ENCODE peak calls at places on chromosomes 7 and 10, in six cellular contexts. One of them, this sample, is unnamed.

GRCh38 chr10:110212119-110213006 is 5.0 kb downstream of the MXI1 start:
- DNase-seq in ureter: no peak
- DNase-seq in SHP77: no peak
- DNase-seq in activated CD8-positive, alpha-beta memory T cell treated with anti-CD3 and anti-CD28 coated beads for 24 hours: no peak
- DNase-seq in adrenal gland: no peak
- DNase-seq in stimulated activated CD4-positive, alpha-beta T cell treated with anti-CD3 and anti-CD28 coated beads, TNF-alpha, amount 100 ng/mL, for 24 hours: no peak
- DNase-seq in this sample: peak; percentile 92

GRCh38 chr10:120926611-120927010 is 75.4 kb downstream of the WDR11 start:
- DNase-seq in activated CD8-positive, alpha-beta memory T cell treated with anti-CD3 and anti-CD28 coated beads for 24 hours: peak; percentile 38
- DNase-seq in SHP77: no peak
- DNase-seq in adrenal gland: no peak
- DNase-seq in ureter: peak; percentile 33
- DNase-seq in stimulated activated CD4-positive, alpha-beta T cell treated with anti-CD3 and anti-CD28 coated beads, TNF-alpha, amount 100 ng/mL, for 24 hours: no peak
- DNase-seq in this sample: no peak

GRCh38 chr10:126239844-126240243 is 148.4 kb downstream of the ADAM12 start:
- DNase-seq in ureter: no peak
- DNase-seq in SHP77: peak; percentile 43
- DNase-seq in stimulated activated CD4-positive, alpha-beta T cell treated with anti-CD3 and anti-CD28 coated beads, TNF-alpha, amount 100 ng/mL, for 24 hours: no peak
- DNase-seq in activated CD8-positive, alpha-beta memory T cell treated with anti-CD3 and anti-CD28 coated beads for 24 hours: no peak
- DNase-seq in adrenal gland: no peak
- DNase-seq in this sample: no peak

GRCh38 chr10:119705434-119705831 is 20.4 kb upstream of the INPP5F start:
- DNase-seq in ureter: no peak
- DNase-seq in SHP77: no peak
- DNase-seq in adrenal gland: no peak
- DNase-seq in stimulated activated CD4-positive, alpha-beta T cell treated with anti-CD3 and anti-CD28 coated beads, TNF-alpha, amount 100 ng/mL, for 24 hours: no peak
- DNase-seq in activated CD8-positive, alpha-beta memory T cell treated with anti-CD3 and anti-CD28 coated beads for 24 hours: peak; percentile 84
- DNase-seq in this sample: no peak

GRCh38 chr10:23558361-23558799 is 119.5 kb downstream of the OTUD1 start:
- DNase-seq in activated CD8-positive, alpha-beta memory T cell treated with anti-CD3 and anti-CD28 coated beads for 24 hours: no peak
- DNase-seq in SHP77: no peak
- DNase-seq in adrenal gland: no peak
- DNase-seq in stimulated activated CD4-positive, alpha-beta T cell treated with anti-CD3 and anti-CD28 coated beads, TNF-alpha, amount 100 ng/mL, for 24 hours: no peak
- DNase-seq in ureter: no peak
- DNase-seq in this sample: no peak

GRCh38 chr10:55668326-55668922 is 692.6 kb downstream of the ZWINT start:
- DNase-seq in ureter: no peak
- DNase-seq in stimulated activated CD4-positive, alpha-beta T cell treated with anti-CD3 and anti-CD28 coated beads, TNF-alpha, amount 100 ng/mL, for 24 hours: no peak
- DNase-seq in activated CD8-positive, alpha-beta memory T cell treated with anti-CD3 and anti-CD28 coated beads for 24 hours: no peak
- DNase-seq in SHP77: no peak
- DNase-seq in adrenal gland: no peak
- DNase-seq in this sample: no peak

GRCh38 chr7:130877676-130878305 is 143.8 kb upstream of the KLF14 start:
- DNase-seq in adrenal gland: no peak
- DNase-seq in ureter: no peak
- DNase-seq in activated CD8-positive, alpha-beta memory T cell treated with anti-CD3 and anti-CD28 coated beads for 24 hours: no peak
- DNase-seq in SHP77: no peak
- DNase-seq in stimulated activated CD4-positive, alpha-beta T cell treated with anti-CD3 and anti-CD28 coated beads, TNF-alpha, amount 100 ng/mL, for 24 hours: no peak
- DNase-seq in this sample: no peak

GRCh38 chr7:157273208-157274202 is 63.3 kb upstream of the DNAJB6 start:
- DNase-seq in ureter: peak; percentile 70
- DNase-seq in adrenal gland: peak; percentile 58
- DNase-seq in activated CD8-positive, alpha-beta memory T cell treated with anti-CD3 and anti-CD28 coated beads for 24 hours: peak; percentile 87
- DNase-seq in stimulated activated CD4-positive, alpha-beta T cell treated with anti-CD3 and anti-CD28 coated beads, TNF-alpha, amount 100 ng/mL, for 24 hours: peak; percentile 28
- DNase-seq in SHP77: peak; percentile 57
- DNase-seq in this sample: no peak

GRCh38 chr7:121544726-121545125 is 148.6 kb upstream of the FAM3C start:
- DNase-seq in ureter: no peak
- DNase-seq in activated CD8-positive, alpha-beta memory T cell treated with anti-CD3 and anti-CD28 coated beads for 24 hours: no peak
- DNase-seq in adrenal gland: no peak
- DNase-seq in SHP77: no peak
- DNase-seq in stimulated activated CD4-positive, alpha-beta T cell treated with anti-CD3 and anti-CD28 coated beads, TNF-alpha, amount 100 ng/mL, for 24 hours: no peak
- DNase-seq in this sample: no peak

GRCh38 chr7:132393789-132394261 is 182.4 kb downstream of the PLXNA4 start:
- DNase-seq in activated CD8-positive, alpha-beta memory T cell treated with anti-CD3 and anti-CD28 coated beads for 24 hours: no peak
- DNase-seq in ureter: peak; percentile 60
- DNase-seq in adrenal gland: peak; percentile 48
- DNase-seq in stimulated activated CD4-positive, alpha-beta T cell treated with anti-CD3 and anti-CD28 coated beads, TNF-alpha, amount 100 ng/mL, for 24 hours: no peak
- DNase-seq in SHP77: no peak
- DNase-seq in this sample: no peak

GRCh38 chr10:96454184-96454583 is 59.5 kb downstream of the TLL2 start:
- DNase-seq in stimulated activated CD4-positive, alpha-beta T cell treated with anti-CD3 and anti-CD28 coated beads, TNF-alpha, amount 100 ng/mL, for 24 hours: no peak
- DNase-seq in activated CD8-positive, alpha-beta memory T cell treated with anti-CD3 and anti-CD28 coated beads for 24 hours: no peak
- DNase-seq in ureter: no peak
- DNase-seq in adrenal gland: no peak
- DNase-seq in SHP77: no peak
- DNase-seq in this sample: no peak

GRCh38 chr7:139046143-139046542 is 10.3 kb upstream of the ZC3HAV1L start:
- DNase-seq in SHP77: no peak
- DNase-seq in stimulated activated CD4-positive, alpha-beta T cell treated with anti-CD3 and anti-CD28 coated beads, TNF-alpha, amount 100 ng/mL, for 24 hours: no peak
- DNase-seq in adrenal gland: no peak
- DNase-seq in activated CD8-positive, alpha-beta memory T cell treated with anti-CD3 and anti-CD28 coated beads for 24 hours: peak; percentile 17
- DNase-seq in ureter: no peak
- DNase-seq in this sample: no peak

GRCh38 chr10:36494386-36494785 is 631.0 kb upstream of the ANKRD30A start:
- DNase-seq in adrenal gland: no peak
- DNase-seq in stimulated activated CD4-positive, alpha-beta T cell treated with anti-CD3 and anti-CD28 coated beads, TNF-alpha, amount 100 ng/mL, for 24 hours: no peak
- DNase-seq in activated CD8-positive, alpha-beta memory T cell treated with anti-CD3 and anti-CD28 coated beads for 24 hours: no peak
- DNase-seq in SHP77: no peak
- DNase-seq in ureter: no peak
- DNase-seq in this sample: no peak

GRCh38 chr10:132836248-132836831 is 50.4 kb upstream of the NKX6-2 start:
- DNase-seq in ureter: no peak
- DNase-seq in adrenal gland: peak; percentile 80
- DNase-seq in SHP77: no peak
- DNase-seq in stimulated activated CD4-positive, alpha-beta T cell treated with anti-CD3 and anti-CD28 coated beads, TNF-alpha, amount 100 ng/mL, for 24 hours: no peak
- DNase-seq in activated CD8-positive, alpha-beta memory T cell treated with anti-CD3 and anti-CD28 coated beads for 24 hours: no peak
- DNase-seq in this sample: no peak

GRCh38 chr10:70513848-70514309 is 35.3 kb downstream of the PALD1 start:
- DNase-seq in adrenal gland: no peak
- DNase-seq in activated CD8-positive, alpha-beta memory T cell treated with anti-CD3 and anti-CD28 coated beads for 24 hours: no peak
- DNase-seq in ureter: no peak
- DNase-seq in SHP77: no peak
- DNase-seq in stimulated activated CD4-positive, alpha-beta T cell treated with anti-CD3 and anti-CD28 coated beads, TNF-alpha, amount 100 ng/mL, for 24 hours: no peak
- DNase-seq in this sample: no peak

GRCh38 chr10:67602268-67602950 is 93.6 kb downstream of the CTNNA3 start:
- DNase-seq in ureter: no peak
- DNase-seq in SHP77: no peak
- DNase-seq in activated CD8-positive, alpha-beta memory T cell treated with anti-CD3 and anti-CD28 coated beads for 24 hours: no peak
- DNase-seq in adrenal gland: no peak
- DNase-seq in stimulated activated CD4-positive, alpha-beta T cell treated with anti-CD3 and anti-CD28 coated beads, TNF-alpha, amount 100 ng/mL, for 24 hours: no peak
- DNase-seq in this sample: no peak

GRCh38 chr7:651032-651728 is 75.3 kb upstream of the DNAAF5 start:
- DNase-seq in activated CD8-positive, alpha-beta memory T cell treated with anti-CD3 and anti-CD28 coated beads for 24 hours: no peak
- DNase-seq in stimulated activated CD4-positive, alpha-beta T cell treated with anti-CD3 and anti-CD28 coated beads, TNF-alpha, amount 100 ng/mL, for 24 hours: peak; percentile 27
- DNase-seq in adrenal gland: no peak
- DNase-seq in SHP77: no peak
- DNase-seq in ureter: no peak
- DNase-seq in this sample: no peak

GRCh38 chr10:72812798-72813430 is 80.6 kb upstream of the OIT3 start:
- DNase-seq in SHP77: no peak
- DNase-seq in activated CD8-positive, alpha-beta memory T cell treated with anti-CD3 and anti-CD28 coated beads for 24 hours: no peak
- DNase-seq in adrenal gland: no peak
- DNase-seq in ureter: no peak
- DNase-seq in stimulated activated CD4-positive, alpha-beta T cell treated with anti-CD3 and anti-CD28 coated beads, TNF-alpha, amount 100 ng/mL, for 24 hours: no peak
- DNase-seq in this sample: no peak

GRCh38 chr7:25802473-25802872 is 349.5 kb upstream of the NFE2L3 start:
- DNase-seq in ureter: no peak
- DNase-seq in stimulated activated CD4-positive, alpha-beta T cell treated with anti-CD3 and anti-CD28 coated beads, TNF-alpha, amount 100 ng/mL, for 24 hours: no peak
- DNase-seq in SHP77: no peak
- DNase-seq in activated CD8-positive, alpha-beta memory T cell treated with anti-CD3 and anti-CD28 coated beads for 24 hours: no peak
- DNase-seq in adrenal gland: no peak
- DNase-seq in this sample: no peak

GRCh38 chr10:73768881-73769280 is 13.0 kb upstream of the CHCHD1 start:
- DNase-seq in stimulated activated CD4-positive, alpha-beta T cell treated with anti-CD3 and anti-CD28 coated beads, TNF-alpha, amount 100 ng/mL, for 24 hours: no peak
- DNase-seq in ureter: no peak
- DNase-seq in activated CD8-positive, alpha-beta memory T cell treated with anti-CD3 and anti-CD28 coated beads for 24 hours: peak; percentile 74
- DNase-seq in SHP77: no peak
- DNase-seq in adrenal gland: no peak
- DNase-seq in this sample: no peak

GRCh38 chr10:73263948-73264347 is 11.5 kb upstream of the MRPS16 start:
- DNase-seq in stimulated activated CD4-positive, alpha-beta T cell treated with anti-CD3 and anti-CD28 coated beads, TNF-alpha, amount 100 ng/mL, for 24 hours: no peak
- DNase-seq in adrenal gland: no peak
- DNase-seq in SHP77: no peak
- DNase-seq in ureter: no peak
- DNase-seq in activated CD8-positive, alpha-beta memory T cell treated with anti-CD3 and anti-CD28 coated beads for 24 hours: no peak
- DNase-seq in this sample: no peak